ENCODE peak calls at places on chromosomes 4 and X, in ten cellular contexts. K, M, X, L, A, R, U, D, B and Q are unnamed samples.
A peak's percentile ranks its signal among the peaks of the same experiment; 100 is the strongest.

GRCh38 chr4:26780524-26780923 is 80.1 kb upstream of the STIM2 start:
- DNase-seq in K (no peak), M (no peak), X (no peak), L (no peak), A (peak; percentile 97), R (no peak), U (no peak), D (no peak), B (no peak), Q (no peak)

GRCh38 chr4:69321153-69321729 is 41.0 kb downstream of the UGT2B28 start:
- DNase-seq in K (no peak), M (no peak), X (no peak), L (no peak), A (peak; percentile 34), R (no peak), U (no peak), D (no peak), B (no peak), Q (no peak)

GRCh38 chr4:99669084-99669483 is 11.5 kb upstream of the C4orf54 start:
- DNase-seq in K (no peak), M (no peak), X (no peak), L (no peak), A (no peak), R (no peak), U (no peak), D (peak; percentile 34), B (no peak), Q (no peak)

GRCh38 chr4:15238720-15239119 is 189.1 kb upstream of the C1QTNF7 start:
- DNase-seq in K (peak; percentile 64), M (peak; percentile 59), X (no peak), L (no peak), A (peak; percentile 25), R (peak; percentile 23), U (no peak), D (peak; percentile 70), B (peak; percentile 82), Q (no peak)

GRCh38 chr4:102420563-102421221 is 75.4 kb upstream of the SLC39A8 start:
- DNase-seq in K (no peak), M (no peak), X (no peak), L (peak; percentile 70), A (peak; percentile 39), R (no peak), U (no peak), D (peak; percentile 35), B (peak; percentile 31), Q (no peak)

GRCh38 chr4:76251448-76252270 is at the start of gene FAM47E:
- DNase-seq in K (peak; percentile 87), M (peak; percentile 80), X (peak; percentile 89), L (no peak), A (peak; percentile 56), R (peak; percentile 72), U (peak; percentile 91), D (peak; percentile 98), B (peak; percentile 56), Q (peak; percentile 8)

GRCh38 chrX:74119016-74119910 is 184.7 kb upstream of the ZCCHC13 start:
- DNase-seq in K (no peak), M (no peak), X (no peak), L (no peak), A (peak; percentile 53), R (no peak), U (no peak), D (peak; percentile 70), B (peak; percentile 46), Q (no peak)

GRCh38 chrX:151393514-151393913 is 3.5 kb upstream of the VMA21 start:
- DNase-seq in K (no peak), M (no peak), X (no peak), L (peak; percentile 78), A (no peak), R (no peak), U (no peak), D (peak; percentile 8), B (no peak), Q (peak; percentile 52)

GRCh38 chr4:151324449-151325319 is 721 bp downstream of the SH3D19 start:
- DNase-seq in K (peak; percentile 38), M (peak; percentile 46), X (peak; percentile 56), L (no peak), A (peak; percentile 60), R (peak; percentile 45), U (peak; percentile 87), D (peak; percentile 77), B (peak; percentile 62), Q (no peak)

GRCh38 chrX:44873415-44874270 is 655 bp downstream of the KDM6A start:
- DNase-seq in K (peak; percentile 63), M (peak; percentile 38), X (peak; percentile 72), L (no peak), A (peak; percentile 64), R (peak; percentile 15), U (peak; percentile 92), D (peak; percentile 72), B (peak; percentile 42), Q (peak; percentile 17)

GRCh38 chr4:136562842-136563241 is 969.5 kb downstream of the PCDH18 start:
- DNase-seq in K (no peak), M (no peak), X (no peak), L (no peak), A (no peak), R (no peak), U (no peak), D (peak; percentile 48), B (no peak), Q (no peak)

GRCh38 chr4:69600013-69600412 is 39.4 kb downstream of the UGT2A2 start:
- DNase-seq in K (no peak), M (no peak), X (no peak), L (no peak), A (no peak), R (no peak), U (no peak), D (no peak), B (no peak), Q (no peak)

GRCh38 chr4:167222098-167222497 is 12.2 kb downstream of the SPOCK3 start:
- DNase-seq in K (no peak), M (no peak), X (no peak), L (no peak), A (no peak), R (no peak), U (no peak), D (no peak), B (no peak), Q (no peak)

GRCh38 chrX:123254457-123254856 is 70.4 kb downstream of the GRIA3 start:
- DNase-seq in K (no peak), M (no peak), X (no peak), L (no peak), A (no peak), R (no peak), U (no peak), D (no peak), B (no peak), Q (no peak)

GRCh38 chr4:45199736-45200135 is 473.4 kb upstream of the GNPDA2 start:
- DNase-seq in K (no peak), M (no peak), X (no peak), L (no peak), A (peak; percentile 64), R (no peak), U (no peak), D (peak; percentile 32), B (no peak), Q (no peak)

GRCh38 chr4:119237201-119237600 is 24.7 kb downstream of the USP53 start:
- DNase-seq in K (no peak), M (no peak), X (no peak), L (no peak), A (no peak), R (no peak), U (no peak), D (no peak), B (no peak), Q (no peak)

GRCh38 chr4:15034071-15034764 is 31.9 kb downstream of the CPEB2 start:
- DNase-seq in K (no peak), M (no peak), X (no peak), L (no peak), A (peak; percentile 90), R (no peak), U (no peak), D (peak; percentile 94), B (peak; percentile 8), Q (no peak)

GRCh38 chrX:68719904-68720614 is 72.6 kb downstream of the STARD8 start:
- DNase-seq in K (no peak), M (peak; percentile 49), X (no peak), L (peak; percentile 8), A (no peak), R (no peak), U (no peak), D (peak; percentile 16), B (peak; percentile 23), Q (no peak)

GRCh38 chrX:103531002-103531401 is 11.7 kb upstream of the RAB40A start:
- DNase-seq in K (no peak), M (no peak), X (no peak), L (no peak), A (no peak), R (no peak), U (no peak), D (no peak), B (peak; percentile 44), Q (no peak)

GRCh38 chrX:55489315-55490009 is at the start of gene USP51:
- DNase-seq in K (peak; percentile 40), M (peak; percentile 12), X (peak; percentile 62), L (no peak), A (no peak), R (peak; percentile 24), U (peak; percentile 85), D (peak; percentile 60), B (peak; percentile 76), Q (peak; percentile 18)

GRCh38 chr4:78424456-78424855 is 127.1 kb upstream of the ANXA3 start:
- DNase-seq in K (no peak), M (no peak), X (no peak), L (no peak), A (no peak), R (no peak), U (no peak), D (no peak), B (no peak), Q (no peak)

GRCh38 chr4:21801661-21802355 is 146.8 kb downstream of the KCNIP4 start:
- DNase-seq in K (no peak), M (no peak), X (no peak), L (no peak), A (no peak), R (no peak), U (no peak), D (no peak), B (peak; percentile 38), Q (no peak)

GRCh38 chr4:140839888-140840790 is 84.0 kb upstream of the TBC1D9 start:
- DNase-seq in K (no peak), M (no peak), X (no peak), L (no peak), A (no peak), R (no peak), U (no peak), D (peak; percentile 13), B (no peak), Q (no peak)

GRCh38 chrX:40176256-40176978 is 78.7 kb upstream of the BCOR start:
- DNase-seq in K (peak; percentile 63), M (no peak), X (peak; percentile 79), L (peak; percentile 53), A (no peak), R (no peak), U (peak; percentile 93), D (peak; percentile 36), B (peak; percentile 69), Q (peak; percentile 74)

GRCh38 chrX:10017866-10018265 is 50.7 kb downstream of the CLDN34 start:
- DNase-seq in K (no peak), M (no peak), X (no peak), L (no peak), A (peak; percentile 76), R (no peak), U (no peak), D (peak; percentile 63), B (peak; percentile 44), Q (no peak)

GRCh38 chrX:4240541-4241194 is 527.2 kb upstream of the PRKX start:
- DNase-seq in K (no peak), M (no peak), X (no peak), L (no peak), A (no peak), R (no peak), U (no peak), D (no peak), B (no peak), Q (no peak)

GRCh38 chrX:17459596-17459995 is 84.6 kb downstream of the NHS start:
- DNase-seq in K (no peak), M (no peak), X (no peak), L (no peak), A (peak; percentile 80), R (no peak), U (no peak), D (no peak), B (peak; percentile 45), Q (no peak)

GRCh38 chrX:80808854-80809493 is 703 bp downstream of the BRWD3 start:
- DNase-seq in K (peak; percentile 10), M (no peak), X (no peak), L (peak; percentile 10), A (peak; percentile 37), R (peak; percentile 2), U (no peak), D (peak; percentile 52), B (peak; percentile 2), Q (peak; percentile 52)